ENCODE peak calls at places on chromosomes 1 and 21, in five cellular contexts. Y is left ventricle myocardium inferior, R is NCI-H2081, P is cardiac muscle cell, A is H54. C is an unnamed sample.

GRCh38 chr1:229381234-229381633 is 38.4 kb upstream of the CCSAP start:
- DNase-seq in A (no peak), P (no peak), R (peak), Y (no peak), C (no peak)

GRCh38 chr1:205813755-205814058 is 709 bp upstream of the SLC41A1 start:
- DNase-seq in R (peak), P (no peak), Y (peak), A (no peak), C (no peak)

GRCh38 chr1:226738995-226739695 is at the start of gene ITPKB:
- DNase-seq in R (peak), A (peak), Y (peak), P (peak), C (no peak)

GRCh38 chr1:47699492-47700220 is 261.8 kb downstream of the FOXD2 start:
- DNase-seq in Y (no peak), A (no peak), R (peak), P (peak), C (no peak)

GRCh38 chr1:151108331-151108730 is 37.8 kb downstream of the GABPB2 start:
- DNase-seq in R (no peak), Y (no peak), P (no peak), A (no peak), C (no peak)

GRCh38 chr1:227428803-227429202 is 110.5 kb upstream of the CDC42BPA start:
- DNase-seq in P (peak), A (no peak), Y (no peak), R (peak), C (peak)

GRCh38 chr1:25703671-25704637 is 87.4 kb downstream of the MAN1C1 start:
- DNase-seq in P (no peak), A (no peak), R (no peak), Y (peak), C (no peak)

GRCh38 chr1:207619833-207620572 is 24.9 kb upstream of the CR1L start:
- DNase-seq in A (peak), P (peak), Y (no peak), R (peak), C (no peak)

GRCh38 chr21:15687208-15687607 is 42.6 kb upstream of the USP25 start:
- DNase-seq in Y (no peak), A (no peak), P (no peak), R (no peak), C (peak)

GRCh38 chr1:115647507-115647906 is 5.7 kb downstream of the VANGL1 start:
- DNase-seq in A (no peak), Y (no peak), R (no peak), P (no peak), C (no peak)

GRCh38 chr1:6686294-6686693 is 15.3 kb downstream of the DNAJC11 start:
- DNase-seq in Y (no peak), P (no peak), A (no peak), R (no peak), C (peak)

GRCh38 chr1:39609618-39610331 is 29.7 kb downstream of the HEYL start:
- DNase-seq in Y (peak), R (no peak), A (no peak), P (peak), C (no peak)

GRCh38 chr1:225944387-225944786 is 3.4 kb upstream of the LEFTY2 start:
- DNase-seq in A (no peak), Y (no peak), P (no peak), R (no peak), C (no peak)

GRCh38 chr1:20188455-20188817 is 2.1 kb upstream of the PLA2G2C start:
- DNase-seq in A (no peak), Y (no peak), R (no peak), P (no peak), C (no peak)

GRCh38 chr1:119974013-119974412 is 77.7 kb upstream of the ADAM30 start:
- DNase-seq in R (peak), A (no peak), P (no peak), Y (no peak), C (no peak)

GRCh38 chr1:213738658-213739057 is 249.1 kb upstream of the PROX1 start:
- DNase-seq in A (no peak), Y (no peak), R (no peak), P (no peak), C (no peak)

GRCh38 chr1:204081791-204082513 is 9.0 kb downstream of the SOX13 start:
- DNase-seq in R (no peak), A (no peak), P (no peak), Y (no peak), C (no peak)

GRCh38 chr1:219587401-219587800 is 25.5 kb downstream of the ZC3H11B start:
- DNase-seq in A (no peak), R (no peak), P (peak), Y (no peak), C (no peak)

GRCh38 chr21:31130821-31131220 is 92.5 kb upstream of the KRTAP19-8 start:
- DNase-seq in P (no peak), R (no peak), A (no peak), Y (no peak), C (no peak)

GRCh38 chr1:36692465-36692864 is 209.8 kb upstream of the CSF3R start:
- DNase-seq in P (no peak), A (no peak), R (no peak), Y (no peak), C (no peak)

GRCh38 chr21:14285147-14285546 is 69.2 kb downstream of the RBM11 start:
- DNase-seq in R (no peak), Y (no peak), A (no peak), P (no peak), C (no peak)

GRCh38 chr1:41488599-41488905 is 4.1 kb upstream of the EDN2 start:
- DNase-seq in Y (no peak), A (no peak), R (no peak), P (no peak), C (no peak)

GRCh38 chr1:220294754-220295419 is 22.6 kb upstream of the RAB3GAP2 start:
- DNase-seq in Y (no peak), R (no peak), A (no peak), P (peak), C (no peak)

GRCh38 chr1:36469163-36469562 is 5.0 kb upstream of the MRPS15 start:
- DNase-seq in Y (no peak), A (no peak), P (no peak), R (no peak), C (no peak)

GRCh38 chr1:57894315-57894714 is 470.5 kb upstream of the DAB1 start:
- DNase-seq in A (no peak), R (no peak), Y (no peak), P (no peak), C (no peak)

C was measured in HS-27A.